ENCODE peak calls at places on chromosomes 11 and 22, in six cellular contexts. D is cardiac fibroblast, W is HFF-Myc, I is NB4, X is GM12865, J is heart right ventricle. B is an unnamed sample.

GRCh38 chr11:78291754-78292108 is 103.0 kb downstream of the USP35 start:
- DNase-seq in W (no peak), I (no peak), D (no peak), J (no peak), X (no peak), B (no peak)

GRCh38 chr11:16613401-16614381 is 124.8 kb upstream of the C11orf58 start:
- DNase-seq in I (peak), D (peak), W (peak), X (peak), J (peak), B (peak)

GRCh38 chr22:19879651-19879995 is 24.9 kb upstream of the GNB1L start:
- DNase-seq in X (no peak), D (no peak), I (no peak), J (no peak), W (no peak), B (no peak)

GRCh38 chr22:30245985-30246901 is at the start of gene LIF:
- DNase-seq in D (peak), I (no peak), W (no peak), J (no peak), X (peak), B (no peak)

GRCh38 chr22:41831383-41831782 is 1.5 kb upstream of the SREBF2 start:
- DNase-seq in I (peak), D (peak), J (no peak), X (peak), W (no peak), B (no peak)

GRCh38 chr11:66418168-66418985 is 2.5 kb upstream of the NPAS4 start:
- DNase-seq in J (peak), X (peak), I (peak), D (peak), W (peak), B (peak)

GRCh38 chr11:27370374-27370773 is 7.4 kb upstream of the CCDC34 start:
- DNase-seq in J (no peak), I (no peak), W (no peak), X (no peak), D (no peak), B (no peak)

GRCh38 chr11:110491577-110492352 is 62.0 kb downstream of the FDX1 start:
- DNase-seq in W (no peak), I (no peak), J (no peak), D (no peak), X (no peak), B (no peak)

GRCh38 chr11:112513936-112514716 is 253.5 kb upstream of the PLET1 start:
- DNase-seq in I (no peak), D (no peak), J (no peak), X (no peak), W (no peak), B (no peak)

GRCh38 chr11:68267881-68268240 is 3.9 kb downstream of the C11orf24 start:
- DNase-seq in I (no peak), J (no peak), D (no peak), X (no peak), W (no peak), B (no peak)

GRCh38 chr11:36146437-36146836 is 142.8 kb downstream of the COMMD9 start:
- DNase-seq in D (no peak), I (no peak), X (no peak), W (no peak), J (no peak), B (no peak)

GRCh38 chr11:71117311-71117710 is 135.1 kb downstream of the SHANK2 start:
- DNase-seq in D (no peak), I (no peak), J (no peak), X (no peak), W (no peak), B (no peak)

GRCh38 chr11:72235351-72236057 is 8.5 kb downstream of the PHOX2A start:
- DNase-seq in D (no peak), W (no peak), J (no peak), X (no peak), I (no peak), B (no peak)

GRCh38 chr22:49789289-49790141 is 38.2 kb downstream of the BRD1 start:
- DNase-seq in X (no peak), W (no peak), J (no peak), D (peak), I (peak), B (peak)

GRCh38 chr11:45100338-45100737 is 46.1 kb upstream of the PRDM11 start:
- DNase-seq in D (peak), I (peak), J (no peak), X (peak), W (no peak), B (no peak)

GRCh38 chr22:50627452-50627913 is 469 bp downstream of the ARSA start:
- DNase-seq in I (peak), J (no peak), X (peak), W (no peak), D (no peak), B (peak)

GRCh38 chr22:24104307-24105017 is 76.8 kb upstream of the SUSD2 start:
- DNase-seq in W (no peak), D (no peak), J (no peak), X (peak), I (no peak), B (no peak)

GRCh38 chr22:23180893-23181762 is 819 bp downstream of the BCR start:
- DNase-seq in I (peak), J (no peak), X (peak), W (no peak), D (no peak), B (no peak)

GRCh38 chr11:124823512-124824376 is 23.5 kb upstream of the MSANTD2 start:
- DNase-seq in X (no peak), W (no peak), D (no peak), I (no peak), J (no peak), B (no peak)

GRCh38 chr11:123924027-123924426 is 15.4 kb upstream of the OR4D5 start:
- DNase-seq in X (no peak), I (no peak), D (no peak), J (no peak), W (no peak), B (no peak)

GRCh38 chr11:36195496-36196346 is 93.5 kb downstream of the COMMD9 start:
- DNase-seq in J (no peak), W (peak), I (no peak), X (no peak), D (peak), B (no peak)

GRCh38 chr11:14417186-14417585 is 58.2 kb upstream of the RRAS2 start:
- DNase-seq in D (peak), W (no peak), I (no peak), J (no peak), X (no peak), B (no peak)

GRCh38 chr22:45696227-45696626 is 24.6 kb downstream of the ATXN10 start:
- DNase-seq in J (no peak), D (no peak), X (peak), W (no peak), I (peak), B (no peak)

GRCh38 chr11:47337229-47337924 is 15.1 kb downstream of the MYBPC3 start:
- DNase-seq in D (no peak), J (no peak), X (no peak), W (no peak), I (no peak), B (no peak)

GRCh38 chr11:62370743-62371440 is 33.6 kb downstream of the ASRGL1 start:
- DNase-seq in J (no peak), D (no peak), I (no peak), W (no peak), X (peak), B (no peak)

GRCh38 chr11:131695889-131696429 is 325.5 kb downstream of the NTM start:
- DNase-seq in D (peak), X (no peak), I (no peak), W (no peak), J (no peak), B (no peak)

GRCh38 chr22:44360686-44361381 is 48.1 kb upstream of the SHISAL1 start:
- DNase-seq in X (no peak), D (peak), J (no peak), W (peak), I (no peak), B (no peak)
- TF ChIP-seq CTCF in X (no peak), D (peak), J (no peak), W (peak), I (no peak), B (no peak)

GRCh38 chr11:88332851-88333250 is 4.7 kb downstream of the CTSC start:
- DNase-seq in D (peak), W (no peak), I (no peak), X (no peak), J (no peak), B (no peak)
- TF ChIP-seq CTCF in D (peak), W (no peak), I (no peak), X (no peak), J (no peak), B (no peak)

GRCh38 chr11:130371004-130371590 is 56.4 kb upstream of the ZBTB44 start:
- DNase-seq in I (peak), J (no peak), D (no peak), W (no peak), X (no peak), B (no peak)
- TF ChIP-seq CTCF in I (peak), J (no peak), D (no peak), W (no peak), X (peak), B (no peak)

DNA sequence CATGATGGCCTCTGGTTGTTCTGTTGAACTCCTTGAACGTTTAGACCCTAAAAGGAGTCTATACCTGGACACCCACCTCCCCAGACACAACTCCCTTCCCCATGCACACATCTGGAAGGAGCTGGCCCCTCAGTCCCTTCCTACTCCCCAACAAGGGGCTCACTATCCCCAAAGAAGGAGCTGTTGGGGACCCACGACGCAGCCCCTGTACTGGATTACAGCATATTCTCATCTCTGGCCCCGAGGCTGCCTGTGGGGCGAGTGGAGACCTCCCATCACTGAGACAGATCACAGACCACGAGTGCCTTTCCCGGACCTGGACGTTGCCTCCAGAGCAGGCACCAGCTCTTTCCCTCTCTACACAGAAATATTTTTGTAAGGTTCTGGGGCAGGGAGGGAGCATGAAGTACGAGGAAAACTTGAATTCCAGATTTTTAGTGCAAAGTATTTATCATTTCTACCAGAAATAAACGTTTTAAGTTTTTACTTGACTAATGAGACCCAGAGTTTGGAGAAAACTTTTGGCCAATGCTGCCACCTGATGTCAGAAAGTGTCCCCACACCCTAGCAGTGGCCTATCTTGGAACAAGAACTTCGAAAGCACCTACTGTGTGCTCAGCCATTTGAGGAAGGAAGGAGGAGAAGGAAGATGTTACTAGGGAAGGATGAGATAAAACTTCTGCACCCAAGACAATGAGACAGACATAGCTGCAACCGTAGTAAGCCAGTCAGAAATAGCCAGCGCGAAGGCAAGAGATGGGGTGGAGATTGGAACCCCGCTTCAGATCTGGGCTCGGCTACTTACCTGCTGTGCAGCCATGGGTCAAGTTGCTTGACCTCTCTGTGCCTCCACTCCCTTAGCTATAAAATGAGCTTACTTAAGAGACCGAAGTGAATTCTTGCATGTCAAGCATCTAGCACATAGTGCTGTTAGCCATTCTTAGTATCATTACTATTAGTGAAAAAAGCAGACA is 10.2 kb upstream of the POU2F3 start:
- DNase-seq in X (peak), W (no peak), D (peak), J (no peak), I (peak), B (peak)
- TF ChIP-seq CTCF in X (peak), W (peak), D (peak), J (peak), I (peak), B (peak)

GRCh38 chr11:133955091-133955846 is 1.5 kb downstream of the IGSF9B start:
- DNase-seq in D (no peak), J (peak), W (no peak), X (no peak), I (no peak), B (no peak)
- TF ChIP-seq CTCF in D (no peak), J (no peak), W (no peak), X (no peak), I (no peak), B (no peak)

B was measured in endothelial cell.